ENCODE peak calls at places on chromosomes 6 and 20, in four cellular contexts. A is pancreas, D is spleen, U is OCI-LY7. B is an unnamed sample. For H3K4me1, the result is how much of the 10 kb centered on the place peaks cover.

GRCh38 chr6:95133578-95133977 is 443.8 kb upstream of the MANEA start:
- DNase-seq in U (no peak), A (no peak), D (no peak), B (no peak)

GRCh38 chr6:3360727-3361045 is 96.2 kb downstream of the SLC22A23 start:
- DNase-seq in U (no peak), A (no peak), D (no peak), B (no peak)

GRCh38 chr6:40077315-40077714 is 143.1 kb upstream of the MOCS1 start:
- DNase-seq in D (no peak), U (no peak), A (no peak), B (no peak)

GRCh38 chr6:136822051-136822378 is 377 bp upstream of the PEX7 start:
- DNase-seq in D (no peak), A (no peak), U (peak), B (no peak)

GRCh38 chr20:11429168-11429567 is 488.5 kb upstream of the BTBD3 start:
- DNase-seq in D (no peak), A (no peak), U (no peak), B (no peak)

GRCh38 chr20:39993737-39994136 is 695.3 kb downstream of the MAFB start:
- DNase-seq in A (no peak), U (no peak), D (no peak), B (no peak)

GRCh38 chr6:161215193-161215592 is 58.7 kb downstream of the AGPAT4 start:
- DNase-seq in U (no peak), D (no peak), A (no peak), B (no peak)

GRCh38 chr6:52263709-52264320 is 19.5 kb upstream of the IL17F start:
- DNase-seq in A (peak), D (peak), U (peak), B (peak)

GRCh38 chr6:89932245-89932802 is 38.1 kb downstream of the GJA10 start:
- DNase-seq in U (no peak), A (no peak), D (no peak), B (no peak)

GRCh38 chr6:20056350-20056992 is 155.8 kb downstream of the MBOAT1 start:
- DNase-seq in U (peak), A (no peak), D (no peak), B (peak)

GRCh38 chr6:41359617-41360313 is 24.4 kb downstream of the NCR2 start:
- DNase-seq in D (no peak), A (no peak), U (peak), B (no peak)

GRCh38 chr6:128114164-128114563 is 213.3 kb upstream of the THEMIS start:
- DNase-seq in A (no peak), U (no peak), D (no peak), B (no peak)

GRCh38 chr6:138161434-138162103 is at the start of gene ARFGEF3:
- DNase-seq in U (no peak), A (peak), D (peak), B (peak)

GRCh38 chr6:123925360-123925759 is 121.7 kb downstream of the NKAIN2 start:
- DNase-seq in D (no peak), A (no peak), U (no peak), B (no peak)

GRCh38 chr20:33576432-33576883 is 85.7 kb upstream of the C20orf144 start:
- DNase-seq in U (peak), A (no peak), D (no peak), B (no peak)

GRCh38 chr6:104579464-104579863 is 280.3 kb downstream of the HACE1 start:
- DNase-seq in D (no peak), U (no peak), A (no peak), B (no peak)

GRCh38 chr6:12585497-12585958 is 131.0 kb upstream of the PHACTR1 start:
- DNase-seq in U (no peak), A (no peak), D (no peak), B (no peak)

GRCh38 chr20:37898301-37899104 is 4.4 kb upstream of the VSTM2L start:
- DNase-seq in A (no peak), U (no peak), D (no peak), B (no peak)

GRCh38 chr20:58233881-58234528 is 5.6 kb upstream of the ANKRD60 start:
- DNase-seq in U (peak), D (no peak), A (peak), B (peak)

DNA sequence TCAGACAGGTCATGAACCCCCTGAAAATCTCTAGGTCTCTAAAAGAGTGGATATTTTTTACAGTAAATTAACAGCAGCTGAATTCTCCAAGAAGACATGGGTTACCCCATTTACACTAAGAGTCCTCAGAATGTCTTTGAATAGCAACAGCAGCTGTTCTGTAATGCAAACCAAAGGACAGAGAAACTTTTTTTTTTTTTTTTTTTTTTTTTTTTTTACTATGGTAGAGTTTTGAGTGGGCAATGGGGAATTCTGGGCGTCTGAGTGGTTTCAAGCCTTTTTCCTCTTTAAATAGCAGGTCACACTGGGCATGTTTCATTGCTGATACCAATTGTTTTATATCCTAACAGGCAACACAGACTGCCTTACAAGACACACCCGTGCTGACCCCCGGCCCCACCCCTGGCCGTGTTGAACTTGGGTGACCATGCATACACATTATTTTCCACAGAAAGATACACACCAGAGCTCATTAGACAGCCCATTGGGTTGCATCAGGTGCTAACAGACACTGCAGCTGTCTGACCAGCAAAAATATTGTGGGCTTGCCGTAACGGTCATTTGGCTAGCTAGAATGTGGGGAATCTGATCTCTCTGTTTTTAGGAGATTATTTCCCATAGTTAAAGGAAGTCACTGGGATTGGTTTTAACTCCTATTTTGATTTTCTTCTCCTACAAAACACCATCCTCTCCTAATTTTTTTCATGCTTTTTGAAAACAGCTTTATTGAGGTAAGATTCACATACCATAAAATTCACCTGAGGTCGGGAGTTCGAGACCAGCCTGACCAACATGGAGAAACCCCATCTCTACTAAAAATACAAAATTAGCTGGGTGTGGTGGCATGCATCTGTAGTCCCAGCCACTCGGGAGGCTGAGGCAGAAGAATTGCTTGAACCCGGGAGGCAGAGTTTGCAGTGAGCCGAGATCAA is 26.7 kb upstream of the IRF4 start:
- DNase-seq in D (peak), A (peak), U (peak), B (no peak)
- H3K4me1 ChIP-seq in D (under half), A (under half), U (half or more), B (under half)

GRCh38 chr6:125793863-125794262 is 3.1 kb downstream of the NCOA7 start:
- DNase-seq in D (no peak), A (no peak), U (no peak), B (no peak)
- H3K4me3 ChIP-seq in D (no peak), A (no peak), U (peak), B (no peak)

GRCh38 chr20:47502801-47503239 is 1.1 kb downstream of the NCOA3 start:
- DNase-seq in D (no peak), A (no peak), U (peak), B (no peak)
- H3K4me1 ChIP-seq in D (half or more), A (under half), U (under half), B (under half)

GRCh38 chr6:134714113-134714512 is 235.8 kb downstream of the ALDH8A1 start:
- DNase-seq in D (no peak), A (no peak), U (no peak), B (no peak)
- H3K4me3 ChIP-seq in D (no peak), A (no peak), U (no peak), B (no peak)

GRCh38 chr6:109087661-109088264 is 6.9 kb downstream of the SESN1 start:
- DNase-seq in U (no peak), A (no peak), D (no peak), B (no peak)
- H3K4me1 ChIP-seq in U (half or more), A (under half), D (half or more), B (under half)

GRCh38 chr20:14335122-14335521 is 2.3 kb downstream of the FLRT3 start:
- DNase-seq in D (no peak), A (no peak), U (no peak), B (no peak)

GRCh38 chr20:14334306-14334930 is 3.0 kb downstream of the FLRT3 start:
- DNase-seq in A (no peak), D (no peak), U (peak), B (peak)

GRCh38 chr20:14336667-14337066 is 745 bp downstream of the FLRT3 start:
- DNase-seq in D (no peak), U (no peak), A (no peak), B (no peak)

GRCh38 chr20:14333734-14334133 is 3.7 kb downstream of the FLRT3 start:
- DNase-seq in D (no peak), A (no peak), U (no peak), B (no peak)

GRCh38 chr20:14337400-14338171 is at the start of gene FLRT3:
- DNase-seq in U (peak), D (no peak), A (peak), B (peak)
- H3K4me3 ChIP-seq in U (no peak), D (peak), A (peak), B (no peak)

DNA sequence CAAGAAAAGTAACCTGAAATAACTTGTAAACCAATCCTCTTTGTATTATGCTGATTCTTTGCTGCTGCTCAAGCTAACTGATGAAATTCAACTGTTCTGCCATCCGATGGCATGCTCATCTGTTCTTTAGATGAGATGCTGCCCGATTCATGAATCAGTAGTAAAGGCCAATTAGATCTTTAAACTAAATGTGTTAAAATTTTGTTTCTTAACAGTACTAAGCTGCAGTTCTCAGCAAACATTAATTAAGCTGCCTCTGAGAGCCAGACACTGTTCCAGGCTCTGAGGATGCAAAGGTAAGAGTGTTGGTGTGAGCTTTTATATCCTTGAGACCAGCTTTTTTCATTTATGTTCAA is 77.0 kb upstream of the NT5E start:
- DNase-seq in U (no peak), A (no peak), D (no peak), B (no peak)
- H3K4me1 ChIP-seq in U (under half), A (under half), D (under half), B (under half)